ENCODE peak calls at places on chromosomes 2 and 18, in ten cellular contexts. T is sigmoid colon, Z is K562, K is GM12878, V is transverse colon, C is stomach, E is H1, Q is HepG2, W is tibial nerve, D is suprapubic skin. I is an unnamed sample. For H3K27me3, the result is how much of the 10 kb centered on the place peaks cover.

GRCh38 chr2:167127135-167127534 is 238.9 kb downstream of the XIRP2 start:
- DNase-seq in W (no peak), C (no peak), D (no peak), T (no peak), Z (no peak), E (no peak), K (no peak), V (no peak), Q (peak), I (no peak)

GRCh38 chr2:217412721-217413120 is 552.9 kb upstream of the TNP1 start:
- DNase-seq in W (no peak), D (no peak), T (peak), C (no peak), Q (no peak), V (no peak), K (no peak), Z (no peak), E (no peak), I (peak)

GRCh38 chr2:229713371-229714079 is 830 bp downstream of the DNER start:
- DNase-seq in W (no peak), E (no peak), K (no peak), C (peak), Q (no peak), Z (no peak), V (no peak), T (no peak), D (no peak), I (no peak)

GRCh38 chr18:39523281-39523680 is 1957.7 kb upstream of the CELF4 start:
- DNase-seq in Z (no peak), D (no peak), C (no peak), V (no peak), T (no peak), K (no peak), E (no peak), W (no peak), Q (peak), I (no peak)

GRCh38 chr2:32833709-32834108 is 113.0 kb upstream of the LTBP1 start:
- DNase-seq in C (no peak), Z (peak), K (no peak), V (no peak), E (no peak), Q (no peak), D (no peak), W (no peak), T (no peak), I (no peak)

GRCh38 chr18:2104620-2105462 is 466.5 kb downstream of the METTL4 start:
- DNase-seq in V (peak), C (peak), D (no peak), K (no peak), E (no peak), W (no peak), Q (peak), Z (peak), T (no peak), I (peak)

GRCh38 chr18:12726774-12727550 is 24.1 kb downstream of the PSMG2 start:
- DNase-seq in D (no peak), Z (peak), T (no peak), K (no peak), W (no peak), Q (peak), E (peak), V (peak), C (peak), I (no peak)

GRCh38 chr2:169513926-169514325 is 4.4 kb downstream of the KLHL41 start:
- DNase-seq in Q (peak), Z (no peak), E (no peak), T (no peak), V (no peak), K (no peak), C (no peak), W (no peak), D (no peak), I (no peak)

GRCh38 chr2:202871161-202872141 is at the start of gene ICA1L:
- DNase-seq in E (no peak), C (peak), D (peak), K (no peak), V (peak), Z (peak), Q (peak), W (peak), T (peak), I (peak)

GRCh38 chr2:236997086-236997485 is 88.6 kb upstream of the COPS8 start:
- DNase-seq in Z (no peak), V (no peak), E (no peak), T (no peak), Q (no peak), K (no peak), D (no peak), C (peak), W (no peak), I (no peak)

GRCh38 chr2:14826518-14826917 is 194.0 kb downstream of the LRATD1 start:
- DNase-seq in V (no peak), E (no peak), K (no peak), Z (no peak), Q (no peak), C (no peak), T (no peak), W (no peak), D (no peak), I (no peak)

GRCh38 chr2:15511686-15512085 is 49.4 kb downstream of the NBAS start:
- DNase-seq in T (no peak), K (no peak), Q (no peak), D (no peak), E (no peak), V (no peak), Z (no peak), W (no peak), C (no peak), I (no peak)

GRCh38 chr2:64455545-64455944 is 1.6 kb downstream of the LGALSL start:
- DNase-seq in W (no peak), V (no peak), T (no peak), Z (no peak), K (no peak), Q (peak), D (no peak), C (no peak), E (no peak), I (no peak)
- H3K4me3 ChIP-seq in W (peak), V (peak), T (peak), Z (no peak), K (no peak), Q (peak), D (peak), C (peak), E (peak), I (no peak)

GRCh38 chr2:219526320-219527075 is 12.2 kb downstream of the ASIC4 start:
- DNase-seq in W (no peak), D (no peak), T (no peak), C (no peak), V (no peak), E (no peak), K (no peak), Z (peak), Q (no peak), I (no peak)
- H3K27me3 ChIP-seq in W (under half), D (half or more), T (under half), C (half or more), V (half or more), E (under half), K (under half), Z (under half), Q (under half), I (under half)

DNA sequence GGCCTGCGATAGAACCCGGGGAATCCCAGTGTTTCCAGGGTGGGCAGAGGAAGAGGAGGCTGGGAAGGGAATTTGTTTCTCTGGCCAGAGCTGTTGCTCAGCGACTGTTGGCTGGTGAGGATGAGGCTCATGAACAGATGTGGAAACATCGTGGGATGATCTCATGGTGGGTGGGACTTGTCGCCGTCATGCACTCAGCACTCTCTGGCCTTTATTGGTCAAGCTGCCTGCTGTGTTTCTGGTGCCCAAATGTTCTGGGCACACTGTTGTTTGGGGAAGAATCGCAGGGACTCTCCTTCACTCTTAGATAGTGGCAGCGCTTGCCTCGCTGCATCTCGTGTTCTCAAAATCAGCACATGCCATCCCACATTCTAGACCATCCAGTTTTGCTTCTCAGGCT is 145.5 kb downstream of the AGAP1 start:
- DNase-seq in T (peak), Z (no peak), E (no peak), D (peak), W (peak), V (peak), Q (no peak), K (no peak), C (no peak), I (peak)
- TF ChIP-seq EP300 in T (peak), Z (no peak), E (no peak), D (no peak), W (peak), V (no peak), Q (no peak), K (no peak), C (no peak), I (no peak)

GRCh38 chr2:1791670-1792069 is 47.4 kb upstream of the PXDN start:
- DNase-seq in E (no peak), T (no peak), Z (no peak), Q (no peak), D (no peak), V (no peak), C (no peak), W (no peak), K (no peak), I (no peak)
- H3K4me3 ChIP-seq in E (no peak), T (peak), Z (no peak), Q (no peak), D (no peak), V (no peak), C (no peak), W (no peak), K (no peak), I (no peak)

DNA sequence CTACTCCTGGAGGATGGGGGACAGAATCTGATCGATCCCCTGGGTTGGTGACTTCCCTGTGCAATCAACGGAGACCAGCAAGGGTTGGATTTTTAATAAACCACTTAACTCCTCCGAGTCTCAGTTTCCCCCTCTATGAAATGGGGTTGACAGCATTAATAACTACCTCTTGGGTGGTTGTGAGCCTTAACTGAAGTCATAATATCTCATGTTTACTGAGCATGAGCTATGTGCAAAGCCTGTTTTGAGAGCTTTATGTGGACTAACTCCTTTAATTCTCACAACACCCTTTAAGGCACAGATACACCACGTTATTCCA is 844 bp downstream of the PROC start:
- DNase-seq in Z (no peak), T (no peak), V (no peak), D (no peak), C (no peak), W (no peak), E (no peak), Q (no peak), K (no peak), I (no peak)
- H3K27me3 ChIP-seq in Z (under half), T (half or more), V (under half), D (under half), C (under half), W (under half), E (under half), Q (under half), K (under half), I (under half)

GRCh38 chr18:33606621-33607020 is 28.6 kb downstream of the ASXL3 start:
- DNase-seq in D (no peak), V (no peak), W (no peak), T (no peak), Q (no peak), Z (no peak), E (no peak), K (no peak), C (no peak), I (no peak)
- TF ChIP-seq EP300 in D (no peak), V (no peak), W (no peak), T (no peak), Q (no peak), Z (no peak), E (no peak), K (no peak), C (no peak), I (no peak)